ENCODE peak calls at places on chromosomes 16 and 17, in nine cellular contexts. U, N, W, Y, P, D, R, T and J are unnamed samples.
A peak's percentile ranks its signal among the peaks of the same experiment; 100 is the strongest.

GRCh38 chr16:900211-900610 is 70.6 kb downstream of the LMF1 start:
- DNase-seq in U (no peak), N (no peak), W (no peak), Y (no peak), P (no peak), D (no peak), R (no peak), T (no peak), J (no peak)

GRCh38 chr17:69669441-69670178 is 255.1 kb downstream of the MAP2K6 start:
- DNase-seq in U (peak; percentile 33), N (no peak), W (no peak), Y (no peak), P (no peak), D (no peak), R (no peak), T (no peak), J (no peak)

GRCh38 chr17:9987779-9988585 is 82.9 kb upstream of the RCVRN start:
- DNase-seq in U (peak; percentile 12), N (peak; percentile 21), W (peak; percentile 23), Y (peak; percentile 54), P (peak; percentile 32), D (peak; percentile 13), R (no peak), T (peak; percentile 71), J (peak; percentile 39)

GRCh38 chr17:8430966-8431365 is 4.7 kb upstream of the NDEL1 start:
- DNase-seq in U (peak; percentile 97), N (peak; percentile 75), W (no peak), Y (no peak), P (peak; percentile 29), D (no peak), R (no peak), T (peak; percentile 91), J (peak; percentile 88)

GRCh38 chr17:80817861-80818260 is 173.8 kb upstream of the CHMP6 start:
- DNase-seq in U (peak; percentile 16), N (peak; percentile 54), W (no peak), Y (peak; percentile 21), P (peak; percentile 45), D (no peak), R (no peak), T (no peak), J (peak; percentile 8)

GRCh38 chr16:50263940-50264929 is 2.1 kb upstream of the ADCY7 start:
- DNase-seq in U (peak; percentile 45), N (no peak), W (peak; percentile 22), Y (no peak), P (no peak), D (no peak), R (no peak), T (peak; percentile 2), J (peak; percentile 46)

GRCh38 chr16:57802635-57803412 is 533 bp upstream of the KIFC3 start:
- DNase-seq in U (no peak), N (no peak), W (peak; percentile 67), Y (peak; percentile 45), P (no peak), D (no peak), R (no peak), T (peak; percentile 69), J (peak; percentile 46)

GRCh38 chr16:84111481-84111880 is 5.3 kb downstream of the MBTPS1 start:
- DNase-seq in U (no peak), N (no peak), W (no peak), Y (no peak), P (no peak), D (no peak), R (no peak), T (no peak), J (no peak)

GRCh38 chr16:79580465-79581200 is 19.9 kb downstream of the MAF start:
- DNase-seq in U (no peak), N (no peak), W (no peak), Y (no peak), P (no peak), D (no peak), R (no peak), T (no peak), J (no peak)

GRCh38 chr17:52824542-52824941 is 666.0 kb upstream of the CA10 start:
- DNase-seq in U (no peak), N (no peak), W (no peak), Y (no peak), P (no peak), D (no peak), R (no peak), T (no peak), J (no peak)

GRCh38 chr17:17125136-17126084 is 80.7 kb downstream of the PLD6 start:
- DNase-seq in U (no peak), N (no peak), W (no peak), Y (peak; percentile 21), P (no peak), D (no peak), R (no peak), T (peak; percentile 22), J (no peak)

GRCh38 chr17:8991514-8992285 is 26.2 kb upstream of the PIK3R5 start:
- DNase-seq in U (peak; percentile 70), N (peak; percentile 29), W (peak; percentile 43), Y (peak; percentile 58), P (peak; percentile 55), D (no peak), R (peak; percentile 53), T (peak; percentile 78), J (peak; percentile 72)

GRCh38 chr17:4175921-4176802 is 33.2 kb downstream of the CYB5D2 start:
- DNase-seq in U (no peak), N (no peak), W (no peak), Y (no peak), P (peak; percentile 31), D (no peak), R (no peak), T (no peak), J (no peak)

GRCh38 chr16:17227278-17227677 is 243.5 kb downstream of the XYLT1 start:
- DNase-seq in U (no peak), N (no peak), W (no peak), Y (no peak), P (no peak), D (no peak), R (no peak), T (no peak), J (no peak)

GRCh38 chr17:66525338-66525737 is 222.9 kb downstream of the PRKCA start:
- DNase-seq in U (no peak), N (no peak), W (no peak), Y (no peak), P (no peak), D (no peak), R (no peak), T (peak; percentile 52), J (no peak)

GRCh38 chr16:24853830-24854229 is 8.1 kb downstream of the SLC5A11 start:
- DNase-seq in U (peak; percentile 66), N (peak; percentile 46), W (no peak), Y (no peak), P (peak; percentile 80), D (no peak), R (no peak), T (peak; percentile 78), J (peak; percentile 72)

GRCh38 chr16:2964416-2965223 is 545 bp downstream of the KREMEN2 start:
- DNase-seq in U (no peak), N (peak; percentile 64), W (peak; percentile 56), Y (peak; percentile 57), P (peak; percentile 42), D (peak; percentile 98), R (peak; percentile 67), T (peak; percentile 59), J (no peak)

GRCh38 chr16:57563761-57564160 is 21.3 kb downstream of the ADGRG5 start:
- DNase-seq in U (no peak), N (no peak), W (no peak), Y (no peak), P (no peak), D (no peak), R (no peak), T (no peak), J (no peak)

GRCh38 chr17:70074991-70075390 is at the start of gene KCNJ16:
- DNase-seq in U (no peak), N (no peak), W (no peak), Y (no peak), P (no peak), D (no peak), R (no peak), T (no peak), J (no peak)

GRCh38 chr17:45381001-45381400 is 51.7 kb downstream of the ARHGAP27 start:
- DNase-seq in U (peak; percentile 32), N (no peak), W (no peak), Y (peak; percentile 80), P (no peak), D (no peak), R (no peak), T (peak; percentile 18), J (no peak)

GRCh38 chr16:52515068-52515671 is 31.8 kb downstream of the TOX3 start:
- DNase-seq in U (no peak), N (no peak), W (no peak), Y (no peak), P (no peak), D (no peak), R (no peak), T (no peak), J (no peak)

GRCh38 chr17:28634211-28634865 is 10.6 kb downstream of the BLTP2 start:
- DNase-seq in U (no peak), N (no peak), W (no peak), Y (no peak), P (no peak), D (peak; percentile 58), R (no peak), T (no peak), J (no peak)

GRCh38 chr17:40284085-40284713 is 3.5 kb upstream of the CDC6 start:
- DNase-seq in U (peak; percentile 89), N (peak; percentile 79), W (no peak), Y (no peak), P (peak; percentile 90), D (no peak), R (no peak), T (no peak), J (peak; percentile 63)

GRCh38 chr17:8997994-8998628 is 23.2 kb upstream of the NTN1 start:
- DNase-seq in U (peak; percentile 34), N (peak; percentile 54), W (peak; percentile 55), Y (peak; percentile 81), P (peak; percentile 61), D (peak; percentile 44), R (peak; percentile 33), T (peak; percentile 76), J (peak; percentile 62)

GRCh38 chr16:51166116-51166515 is 15.0 kb upstream of the SALL1 start:
- DNase-seq in U (no peak), N (peak; percentile 57), W (no peak), Y (no peak), P (no peak), D (no peak), R (no peak), T (no peak), J (no peak)

GRCh38 chr17:45722161-45722560 is 62.0 kb upstream of the CRHR1 start:
- DNase-seq in U (no peak), N (no peak), W (peak; percentile 17), Y (no peak), P (peak; percentile 23), D (peak; percentile 46), R (no peak), T (no peak), J (no peak)

GRCh38 chr16:11848842-11849241 is 2.5 kb downstream of the RSL1D1 start:
- DNase-seq in U (peak; percentile 58), N (no peak), W (no peak), Y (no peak), P (peak; percentile 71), D (no peak), R (no peak), T (no peak), J (peak; percentile 16)

GRCh38 chr17:81043725-81044427 is 8.9 kb downstream of the BAIAP2 start:
- DNase-seq in U (peak; percentile 27), N (peak; percentile 96), W (no peak), Y (peak; percentile 87), P (peak; percentile 67), D (peak; percentile 97), R (no peak), T (peak; percentile 83), J (no peak)

GRCh38 chr16:1290860-1291575 is 18.4 kb upstream of the UBE2I start:
- DNase-seq in U (no peak), N (no peak), W (no peak), Y (no peak), P (no peak), D (no peak), R (no peak), T (no peak), J (no peak)

GRCh38 chr16:57536306-57537193 is at the start of gene CCDC102A:
- DNase-seq in U (no peak), N (no peak), W (peak; percentile 13), Y (peak; percentile 49), P (peak; percentile 46), D (no peak), R (no peak), T (no peak), J (no peak)

GRCh38 chr16:66565051-66565450 is 1.2 kb upstream of the CMTM1 start:
- DNase-seq in U (no peak), N (no peak), W (no peak), Y (no peak), P (no peak), D (no peak), R (no peak), T (no peak), J (no peak)